ENCODE peak calls at places on chromosomes 7 and 10, in nine cellular contexts. C is IMR-90; J is stomach; W is left ventricle myocardium inferior; S is mesendoderm; K is mesenchymal stem cell; A is CD8-positive, alpha-beta memory T cell; X is sigmoid colon; U is transverse colon. E is an unnamed sample.

GRCh38 chr7:32043688-32044087 is 26.5 kb downstream of the PDE1C start:
- DNase-seq in J (no peak), C (peak; percentile 83), K (peak; percentile 79), S (no peak), U (no peak), A (no peak), W (no peak), X (no peak), E (no peak)

GRCh38 chr10:132642732-132643008 is 105.1 kb downstream of the INPP5A start:
- DNase-seq in U (no peak), S (no peak), J (no peak), X (peak; percentile 56), C (no peak), K (no peak), W (no peak), A (no peak), E (peak; percentile 25)

GRCh38 chr10:92407305-92408016 is 116.5 kb downstream of the MARCHF5 start:
- DNase-seq in S (peak; percentile 36), W (no peak), J (no peak), A (no peak), X (no peak), C (no peak), K (no peak), U (no peak), E (no peak)

GRCh38 chr7:1385809-1386622 is 73.3 kb downstream of the MICALL2 start:
- DNase-seq in K (no peak), A (no peak), C (no peak), X (no peak), S (no peak), U (no peak), W (no peak), J (no peak), E (no peak)

GRCh38 chr10:6563720-6564119 is 16.4 kb downstream of the PRKCQ start:
- DNase-seq in A (no peak), K (no peak), C (no peak), X (no peak), S (no peak), J (no peak), U (no peak), W (no peak), E (no peak)

GRCh38 chr10:97542169-97543024 is 30.2 kb upstream of the ANKRD2 start:
- DNase-seq in S (peak; percentile 94), A (no peak), K (peak; percentile 97), C (peak; percentile 97), U (peak; percentile 37), J (peak; percentile 40), X (peak; percentile 91), W (peak; percentile 68), E (peak; percentile 90)

GRCh38 chr10:118802126-118802793 is 47.5 kb upstream of the CACUL1 start:
- DNase-seq in A (no peak), S (no peak), K (no peak), X (no peak), U (no peak), C (no peak), J (peak; percentile 13), W (no peak), E (no peak)

GRCh38 chr10:89662596-89662995 is 17.6 kb upstream of the PANK1 start:
- DNase-seq in J (no peak), X (no peak), S (no peak), K (no peak), C (peak; percentile 36), U (no peak), A (no peak), W (no peak), E (no peak)

GRCh38 chr10:23081156-23081833 is 14.1 kb upstream of the MSRB2 start:
- DNase-seq in J (no peak), S (no peak), A (no peak), C (peak; percentile 3), K (no peak), W (no peak), U (no peak), X (peak; percentile 78), E (no peak)

GRCh38 chr10:79452174-79452611 is 6.8 kb upstream of the ZCCHC24 start:
- DNase-seq in S (peak; percentile 42), U (no peak), J (no peak), C (peak; percentile 85), A (no peak), X (no peak), K (peak; percentile 54), W (no peak), E (no peak)

GRCh38 chr10:103793429-103793828 is 61.9 kb downstream of the SH3PXD2A start:
- DNase-seq in J (no peak), W (peak; percentile 7), S (no peak), C (no peak), K (no peak), X (no peak), U (peak; percentile 51), A (no peak), E (no peak)

GRCh38 chr10:68598978-68599753 is 39.0 kb downstream of the TET1 start:
- DNase-seq in J (peak; percentile 55), K (peak; percentile 87), W (peak; percentile 38), U (peak; percentile 19), X (peak; percentile 75), S (peak; percentile 36), A (no peak), C (peak; percentile 43), E (peak; percentile 47)

GRCh38 chr10:112343056-112343806 is 30.7 kb upstream of the ACSL5 start:
- DNase-seq in X (no peak), U (peak; percentile 5), J (no peak), A (no peak), S (no peak), W (no peak), C (no peak), K (no peak), E (no peak)

GRCh38 chr7:36985866-36986402 is 261.6 kb upstream of the AOAH start:
- DNase-seq in J (no peak), U (no peak), K (no peak), X (no peak), C (no peak), A (no peak), S (no peak), W (no peak), E (no peak)

GRCh38 chr10:76624470-76624869 is 1013.1 kb downstream of the KCNMA1 start:
- DNase-seq in A (no peak), X (no peak), S (no peak), K (no peak), W (no peak), U (no peak), C (no peak), J (no peak), E (no peak)

GRCh38 chr10:10914129-10914528 is 103.5 kb upstream of the CELF2 start:
- DNase-seq in U (no peak), K (no peak), A (no peak), W (no peak), C (no peak), S (no peak), J (no peak), X (no peak), E (no peak)

GRCh38 chr10:987906-988666 is at the start of gene GTPBP4:
- DNase-seq in S (peak; percentile 98), X (peak; percentile 99), J (peak; percentile 100), K (peak; percentile 97), U (peak; percentile 99), C (peak; percentile 97), A (peak; percentile 94), W (peak; percentile 99), E (peak; percentile 96)

GRCh38 chr10:29239569-29240472 is 49.0 kb upstream of the LYZL1 start:
- DNase-seq in J (no peak), W (no peak), X (no peak), K (peak; percentile 35), S (peak; percentile 86), C (no peak), A (no peak), U (no peak), E (no peak)

GRCh38 chr7:31640329-31640728 is 46.7 kb upstream of the PPP1R17 start:
- DNase-seq in S (no peak), W (no peak), J (no peak), K (no peak), C (no peak), A (no peak), U (no peak), X (no peak), E (no peak)

GRCh38 chr7:98681951-98682350 is 64.9 kb downstream of the NPTX2 start:
- DNase-seq in C (no peak), U (no peak), J (no peak), K (no peak), S (no peak), W (no peak), X (no peak), A (no peak), E (no peak)

GRCh38 chr10:21715531-21716195 is 181.6 kb downstream of the MLLT10 start:
- DNase-seq in C (peak; percentile 56), U (no peak), W (no peak), J (no peak), X (no peak), S (peak; percentile 66), A (no peak), K (peak; percentile 34), E (no peak)

GRCh38 chr7:27182285-27182827 is 2.7 kb downstream of the HOXA11 start:
- DNase-seq in A (no peak), C (no peak), J (peak; percentile 5), X (peak; percentile 74), W (no peak), U (peak; percentile 14), K (no peak), S (no peak), E (peak; percentile 45)

GRCh38 chr10:86091216-86091615 is 275.4 kb downstream of the GRID1 start:
- DNase-seq in S (peak; percentile 8), W (no peak), C (no peak), J (no peak), K (no peak), X (no peak), U (no peak), A (no peak), E (no peak)
- H3K4me3 ChIP-seq in S (no peak overlapping the region), W (no peak overlapping the region), C (no peak overlapping the region), J (no peak overlapping the region), K (no peak overlapping the region), X (no peak overlapping the region), U (no peak overlapping the region), A (no peak overlapping the region), E (no peak overlapping the region)

GRCh38 chr7:129391546-129392211 is 42.6 kb upstream of the STRIP2 start:
- DNase-seq in X (no peak), U (no peak), W (no peak), K (no peak), J (no peak), A (no peak), S (no peak), C (no peak), E (no peak)
- H3K4me1 ChIP-seq in X (no peaks in the 10 kb centered on the region), U (no peaks in the 10 kb centered on the region), W (peaks cover 51% of the 10 kb centered on the region), K (no peaks in the 10 kb centered on the region), J (no peaks in the 10 kb centered on the region), A (no peaks in the 10 kb centered on the region), S (no peaks in the 10 kb centered on the region), C (peaks cover 6% of the 10 kb centered on the region), E (no peaks in the 10 kb centered on the region)

GRCh38 chr7:151013356-151013727 is 11.0 kb downstream of the ATG9B start:
- DNase-seq in J (no peak), C (no peak), K (no peak), S (no peak), U (no peak), W (no peak), X (no peak), A (no peak), E (no peak)
- H3K4me3 ChIP-seq in J (peak overlapping the region; percentile 45), C (no peak overlapping the region), K (peak overlapping the region; percentile 66), S (no peak overlapping the region), U (peak overlapping the region; percentile 23), W (peak overlapping the region; percentile 57), X (no peak overlapping the region), A (no peak overlapping the region), E (no peak overlapping the region)

DNA sequence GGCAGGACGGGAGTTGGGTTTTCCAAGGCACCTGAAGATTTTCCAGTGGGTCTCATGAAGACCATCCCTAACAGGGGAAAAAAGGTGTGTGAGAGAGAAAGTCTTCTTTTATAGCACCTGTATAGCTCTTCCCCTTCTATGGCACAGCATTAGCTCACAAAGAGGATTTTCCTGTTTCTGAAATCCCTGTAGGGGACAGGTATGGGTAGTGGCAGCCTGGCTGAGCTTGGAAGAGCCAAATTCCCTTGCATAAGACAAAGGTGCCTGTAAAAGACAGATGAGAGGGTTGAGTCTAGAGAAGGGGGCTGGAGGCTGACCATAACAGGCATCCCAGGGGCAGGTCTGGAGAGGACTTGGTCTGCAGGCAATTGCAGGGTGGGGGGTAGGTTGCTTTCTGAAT is 63.7 kb downstream of the COL13A1 start:
- DNase-seq in C (no peak), W (no peak), X (no peak), S (no peak), A (no peak), J (no peak), K (no peak), U (no peak), E (no peak)
- H3K4me1 ChIP-seq in C (peaks cover 38% of the 10 kb centered on the region), W (peaks cover 24% of the 10 kb centered on the region), X (peaks cover 15% of the 10 kb centered on the region), S (peaks cover 25% of the 10 kb centered on the region), A (no peaks in the 10 kb centered on the region), J (peaks cover 41% of the 10 kb centered on the region), K (peaks cover 50% of the 10 kb centered on the region), U (peaks cover 39% of the 10 kb centered on the region), E (peaks cover 55% of the 10 kb centered on the region)